ENCODE peak calls at places on chromosomes 4 and X, in ten cellular contexts. One of them, this sample, is unnamed.

GRCh38 chrX:9019151-9019550 is 14.8 kb downstream of the FAM9B start:
- DNase-seq in A172: no peak
- DNase-seq in suprapubic skin: no peak
- DNase-seq in HTR-8/SVneo: no peak
- DNase-seq in stimulated activated naive CD4-positive, alpha-beta T cell treated with Interleukin-2 at 50 U/mL for 16 hours: no peak
- DNase-seq in pancreas: no peak
- DNase-seq in DMS 273 treated with DMSO at 0.1 percent for 48 hours: no peak
- DNase-seq in stimulated activated effector memory CD8-positive, alpha-beta T cell treated with anti-CD3 and anti-CD28 coated beads, Interleukin-12 subunit alpha, Interleukin-12 subunit beta, amount 100 ng/mL, for 72 hours: no peak
- DNase-seq in naive thymus-derived CD4-positive, alpha-beta T cell: no peak
- DNase-seq in hypothalamus: no peak
- DNase-seq in this sample: no peak

GRCh38 chr4:98166025-98166730 is 22.9 kb upstream of the STPG2 start:
- DNase-seq in naive thymus-derived CD4-positive, alpha-beta T cell: no peak
- DNase-seq in DMS 273 treated with DMSO at 0.1 percent for 48 hours: no peak
- DNase-seq in stimulated activated naive CD4-positive, alpha-beta T cell treated with Interleukin-2 at 50 U/mL for 16 hours: no peak
- DNase-seq in HTR-8/SVneo: peak
- DNase-seq in hypothalamus: no peak
- DNase-seq in pancreas: peak
- DNase-seq in A172: peak
- DNase-seq in suprapubic skin: no peak
- DNase-seq in stimulated activated effector memory CD8-positive, alpha-beta T cell treated with anti-CD3 and anti-CD28 coated beads, Interleukin-12 subunit alpha, Interleukin-12 subunit beta, amount 100 ng/mL, for 72 hours: no peak
- DNase-seq in this sample: peak

GRCh38 chr4:165512464-165512863 is 133.7 kb downstream of the CPE start:
- DNase-seq in naive thymus-derived CD4-positive, alpha-beta T cell: no peak
- DNase-seq in hypothalamus: no peak
- DNase-seq in pancreas: no peak
- DNase-seq in A172: no peak
- DNase-seq in stimulated activated effector memory CD8-positive, alpha-beta T cell treated with anti-CD3 and anti-CD28 coated beads, Interleukin-12 subunit alpha, Interleukin-12 subunit beta, amount 100 ng/mL, for 72 hours: no peak
- DNase-seq in stimulated activated naive CD4-positive, alpha-beta T cell treated with Interleukin-2 at 50 U/mL for 16 hours: no peak
- DNase-seq in suprapubic skin: no peak
- DNase-seq in DMS 273 treated with DMSO at 0.1 percent for 48 hours: no peak
- DNase-seq in HTR-8/SVneo: no peak
- DNase-seq in this sample: no peak

GRCh38 chrX:21946925-21947641 is 6.6 kb downstream of the SMS start:
- DNase-seq in A172: peak
- DNase-seq in suprapubic skin: no peak
- DNase-seq in hypothalamus: no peak
- DNase-seq in stimulated activated effector memory CD8-positive, alpha-beta T cell treated with anti-CD3 and anti-CD28 coated beads, Interleukin-12 subunit alpha, Interleukin-12 subunit beta, amount 100 ng/mL, for 72 hours: no peak
- DNase-seq in HTR-8/SVneo: no peak
- DNase-seq in pancreas: no peak
- DNase-seq in stimulated activated naive CD4-positive, alpha-beta T cell treated with Interleukin-2 at 50 U/mL for 16 hours: no peak
- DNase-seq in naive thymus-derived CD4-positive, alpha-beta T cell: no peak
- DNase-seq in DMS 273 treated with DMSO at 0.1 percent for 48 hours: no peak
- DNase-seq in this sample: no peak

GRCh38 chr4:128597515-128597914 is 212.0 kb upstream of the JADE1 start:
- DNase-seq in suprapubic skin: no peak
- DNase-seq in DMS 273 treated with DMSO at 0.1 percent for 48 hours: no peak
- DNase-seq in A172: no peak
- DNase-seq in stimulated activated effector memory CD8-positive, alpha-beta T cell treated with anti-CD3 and anti-CD28 coated beads, Interleukin-12 subunit alpha, Interleukin-12 subunit beta, amount 100 ng/mL, for 72 hours: no peak
- DNase-seq in HTR-8/SVneo: no peak
- DNase-seq in stimulated activated naive CD4-positive, alpha-beta T cell treated with Interleukin-2 at 50 U/mL for 16 hours: no peak
- DNase-seq in naive thymus-derived CD4-positive, alpha-beta T cell: no peak
- DNase-seq in hypothalamus: no peak
- DNase-seq in pancreas: no peak
- DNase-seq in this sample: no peak

GRCh38 chr4:89109841-89110540 is 1.3 kb upstream of the TIGD2 start:
- DNase-seq in DMS 273 treated with DMSO at 0.1 percent for 48 hours: no peak
- DNase-seq in stimulated activated effector memory CD8-positive, alpha-beta T cell treated with anti-CD3 and anti-CD28 coated beads, Interleukin-12 subunit alpha, Interleukin-12 subunit beta, amount 100 ng/mL, for 72 hours: no peak
- DNase-seq in hypothalamus: no peak
- DNase-seq in pancreas: no peak
- DNase-seq in HTR-8/SVneo: no peak
- DNase-seq in naive thymus-derived CD4-positive, alpha-beta T cell: no peak
- DNase-seq in stimulated activated naive CD4-positive, alpha-beta T cell treated with Interleukin-2 at 50 U/mL for 16 hours: no peak
- DNase-seq in A172: no peak
- DNase-seq in suprapubic skin: no peak
- DNase-seq in this sample: no peak

GRCh38 chrX:155544886-155545285 is 67.9 kb downstream of the TMLHE start:
- DNase-seq in HTR-8/SVneo: no peak
- DNase-seq in pancreas: no peak
- DNase-seq in A172: no peak
- DNase-seq in DMS 273 treated with DMSO at 0.1 percent for 48 hours: no peak
- DNase-seq in hypothalamus: no peak
- DNase-seq in stimulated activated effector memory CD8-positive, alpha-beta T cell treated with anti-CD3 and anti-CD28 coated beads, Interleukin-12 subunit alpha, Interleukin-12 subunit beta, amount 100 ng/mL, for 72 hours: no peak
- DNase-seq in naive thymus-derived CD4-positive, alpha-beta T cell: no peak
- DNase-seq in suprapubic skin: no peak
- DNase-seq in stimulated activated naive CD4-positive, alpha-beta T cell treated with Interleukin-2 at 50 U/mL for 16 hours: no peak
- DNase-seq in this sample: no peak

GRCh38 chr4:153651961-153652784 is 31.9 kb upstream of the TLR2 start:
- DNase-seq in stimulated activated effector memory CD8-positive, alpha-beta T cell treated with anti-CD3 and anti-CD28 coated beads, Interleukin-12 subunit alpha, Interleukin-12 subunit beta, amount 100 ng/mL, for 72 hours: peak
- DNase-seq in hypothalamus: no peak
- DNase-seq in naive thymus-derived CD4-positive, alpha-beta T cell: no peak
- DNase-seq in HTR-8/SVneo: no peak
- DNase-seq in stimulated activated naive CD4-positive, alpha-beta T cell treated with Interleukin-2 at 50 U/mL for 16 hours: no peak
- DNase-seq in DMS 273 treated with DMSO at 0.1 percent for 48 hours: no peak
- DNase-seq in suprapubic skin: no peak
- DNase-seq in pancreas: no peak
- DNase-seq in A172: no peak
- DNase-seq in this sample: peak

GRCh38 chr4:165330071-165330470 is 2.6 kb downstream of the MSMO1 start:
- DNase-seq in naive thymus-derived CD4-positive, alpha-beta T cell: no peak
- DNase-seq in hypothalamus: no peak
- DNase-seq in HTR-8/SVneo: no peak
- DNase-seq in DMS 273 treated with DMSO at 0.1 percent for 48 hours: no peak
- DNase-seq in stimulated activated effector memory CD8-positive, alpha-beta T cell treated with anti-CD3 and anti-CD28 coated beads, Interleukin-12 subunit alpha, Interleukin-12 subunit beta, amount 100 ng/mL, for 72 hours: no peak
- DNase-seq in stimulated activated naive CD4-positive, alpha-beta T cell treated with Interleukin-2 at 50 U/mL for 16 hours: no peak
- DNase-seq in suprapubic skin: no peak
- DNase-seq in A172: no peak
- DNase-seq in pancreas: no peak
- DNase-seq in this sample: no peak

GRCh38 chrX:118973389-118974087 is 880 bp upstream of the LONRF3 start:
- DNase-seq in stimulated activated effector memory CD8-positive, alpha-beta T cell treated with anti-CD3 and anti-CD28 coated beads, Interleukin-12 subunit alpha, Interleukin-12 subunit beta, amount 100 ng/mL, for 72 hours: no peak
- DNase-seq in A172: no peak
- DNase-seq in pancreas: peak
- DNase-seq in naive thymus-derived CD4-positive, alpha-beta T cell: no peak
- DNase-seq in stimulated activated naive CD4-positive, alpha-beta T cell treated with Interleukin-2 at 50 U/mL for 16 hours: no peak
- DNase-seq in hypothalamus: no peak
- DNase-seq in DMS 273 treated with DMSO at 0.1 percent for 48 hours: no peak
- DNase-seq in suprapubic skin: peak
- DNase-seq in HTR-8/SVneo: no peak
- DNase-seq in this sample: no peak

GRCh38 chrX:24085133-24085532 is 30.4 kb downstream of the EIF2S3 start:
- DNase-seq in HTR-8/SVneo: no peak
- DNase-seq in stimulated activated naive CD4-positive, alpha-beta T cell treated with Interleukin-2 at 50 U/mL for 16 hours: no peak
- DNase-seq in hypothalamus: no peak
- DNase-seq in suprapubic skin: no peak
- DNase-seq in stimulated activated effector memory CD8-positive, alpha-beta T cell treated with anti-CD3 and anti-CD28 coated beads, Interleukin-12 subunit alpha, Interleukin-12 subunit beta, amount 100 ng/mL, for 72 hours: no peak
- DNase-seq in pancreas: no peak
- DNase-seq in DMS 273 treated with DMSO at 0.1 percent for 48 hours: no peak
- DNase-seq in naive thymus-derived CD4-positive, alpha-beta T cell: no peak
- DNase-seq in A172: no peak
- DNase-seq in this sample: no peak

This sample was measured in Caki2.